ENCODE peak calls at places on chromosomes 16 and 17, in seven cellular contexts. A is lower leg skin, R is GM12865, G is stomach, O is mucosa of descending colon, N is AG04450, Q is heart left ventricle. F is an unnamed sample.

GRCh38 chr16:11546522-11547485 is 39.9 kb downstream of the LITAF start:
- DNase-seq in O (no peak), Q (no peak), G (no peak), N (peak), A (no peak), R (no peak), F (no peak)

GRCh38 chr17:4880850-4881249 is 18.5 kb upstream of the C17orf107 start:
- DNase-seq in A (no peak), Q (no peak), O (no peak), N (no peak), G (no peak), R (no peak), F (no peak)

GRCh38 chr17:17448076-17448475 is 28.7 kb upstream of the MED9 start:
- DNase-seq in N (no peak), A (peak), O (no peak), G (no peak), Q (no peak), R (no peak), F (no peak)

GRCh38 chr17:60165223-60165622 is 15.4 kb downstream of the CA4 start:
- DNase-seq in N (no peak), R (no peak), G (no peak), Q (no peak), O (no peak), A (no peak), F (no peak)

GRCh38 chr17:65530158-65530984 is 31.1 kb downstream of the AXIN2 start:
- DNase-seq in R (no peak), Q (no peak), O (no peak), A (peak), G (no peak), N (no peak), F (no peak)

GRCh38 chr17:9726291-9726690 is 65.1 kb downstream of the DHRS7C start:
- DNase-seq in G (no peak), Q (no peak), R (no peak), A (peak), N (no peak), O (no peak), F (no peak)

GRCh38 chr17:45841098-45841497 is 3.6 kb upstream of the SPPL2C start:
- DNase-seq in A (no peak), R (no peak), Q (no peak), N (no peak), O (no peak), G (no peak), F (no peak)

GRCh38 chr17:77796201-77796860 is 162.2 kb upstream of the TNRC6C start:
- DNase-seq in A (peak), O (no peak), Q (no peak), G (no peak), N (no peak), R (no peak), F (no peak)

GRCh38 chr17:73278465-73279453 is 17.1 kb upstream of the CPSF4L start:
- DNase-seq in O (peak), Q (no peak), N (no peak), G (peak), R (no peak), A (no peak), F (no peak)

GRCh38 chr16:21628196-21628726 is 24.1 kb downstream of the IGSF6 start:
- DNase-seq in R (no peak), A (no peak), Q (no peak), O (no peak), N (no peak), G (no peak), F (no peak)

GRCh38 chr17:6558932-6559752 is 2.8 kb upstream of the PITPNM3 start:
- DNase-seq in G (no peak), Q (peak), R (no peak), N (no peak), A (peak), O (no peak), F (no peak)

GRCh38 chr16:83701494-83701893 is 106.3 kb upstream of the HSBP1 start:
- DNase-seq in R (peak), O (peak), N (peak), G (no peak), A (peak), Q (no peak), F (no peak)

GRCh38 chr17:65418622-65419021 is 142.8 kb downstream of the AXIN2 start:
- DNase-seq in Q (peak), N (no peak), O (peak), R (no peak), A (no peak), G (no peak), F (no peak)

GRCh38 chr16:67104061-67104460 is 5.7 kb upstream of the PHAF1 start:
- DNase-seq in Q (no peak), R (peak), N (no peak), G (no peak), A (no peak), O (peak), F (no peak)

GRCh38 chr16:672371-672770 is 3.1 kb upstream of the RHBDL1 start:
- DNase-seq in O (no peak), N (no peak), Q (no peak), A (no peak), R (no peak), G (no peak), F (no peak)

GRCh38 chr17:46147167-46147749 is 46.0 kb downstream of the KANSL1 start:
- DNase-seq in R (no peak), G (no peak), N (no peak), O (no peak), A (no peak), Q (no peak), F (no peak)

GRCh38 chr16:9597967-9598730 is 506.7 kb downstream of the HAPSTR1 start:
- DNase-seq in N (no peak), Q (no peak), G (no peak), A (no peak), O (no peak), R (no peak), F (no peak)

GRCh38 chr16:11004957-11005610 is 60.7 kb downstream of the CLEC16A start:
- DNase-seq in G (no peak), N (peak), A (no peak), R (no peak), O (no peak), Q (no peak), F (no peak)

GRCh38 chr17:18039535-18040286 is 503 bp downstream of the GID4 start:
- DNase-seq in A (peak), R (peak), Q (no peak), N (no peak), G (peak), O (peak), F (no peak)

GRCh38 chr16:85129846-85130706 is 17.8 kb upstream of the CIBAR2 start:
- DNase-seq in O (no peak), R (no peak), N (no peak), A (no peak), Q (no peak), G (no peak), F (no peak)

GRCh38 chr16:50613281-50613991 is 65.2 kb downstream of the NKD1 start:
- DNase-seq in N (no peak), R (no peak), O (peak), G (no peak), Q (no peak), A (no peak), F (no peak)

GRCh38 chr17:10117581-10118001 is 80.8 kb downstream of the GAS7 start:
- DNase-seq in O (no peak), Q (peak), R (no peak), A (no peak), N (no peak), G (no peak), F (no peak)

GRCh38 chr16:64696872-64697271 is 425.0 kb downstream of the CDH11 start:
- DNase-seq in G (no peak), O (no peak), A (no peak), R (no peak), N (no peak), Q (no peak), F (no peak)

GRCh38 chr16:31149332-31149731 is 534 bp downstream of the PRSS36 start:
- DNase-seq in A (no peak), R (no peak), Q (no peak), G (no peak), N (no peak), O (no peak), F (no peak)

GRCh38 chr17:64005734-64006167 is 7.6 kb downstream of the PRR29 start:
- DNase-seq in Q (no peak), R (no peak), N (no peak), G (peak), A (peak), O (peak), F (no peak)

GRCh38 chr17:9028171-9028570 is 6.9 kb downstream of the NTN1 start:
- DNase-seq in N (no peak), Q (no peak), G (no peak), O (no peak), R (no peak), A (no peak), F (no peak)

GRCh38 chr16:74601131-74601871 is 5.6 kb downstream of the GLG1 start:
- DNase-seq in O (peak), A (no peak), R (peak), N (no peak), G (no peak), Q (no peak), F (peak)

GRCh38 chr17:78745407-78746088 is 36.5 kb downstream of the CYTH1 start:
- DNase-seq in Q (no peak), N (no peak), O (peak), R (peak), A (no peak), G (no peak), F (no peak)

GRCh38 chr17:72697602-72698146 is 394.8 kb downstream of the SLC39A11 start:
- DNase-seq in Q (no peak), N (no peak), O (no peak), G (no peak), A (no peak), R (no peak), F (no peak)

GRCh38 chr16:85167589-85168537 is 55.6 kb upstream of the CIBAR2 start:
- DNase-seq in G (no peak), N (no peak), A (no peak), R (no peak), O (no peak), Q (no peak), F (no peak)

GRCh38 chr17:80889231-80889896 is 102.3 kb upstream of the CHMP6 start:
- DNase-seq in G (no peak), N (no peak), R (no peak), O (no peak), A (no peak), Q (no peak), F (no peak)

GRCh38 chr17:60036796-60037677 is 41.7 kb downstream of the HEATR6 start:
- DNase-seq in R (peak), G (peak), Q (peak), A (peak), N (peak), O (peak), F (peak)

GRCh38 chr17:28501421-28502284 is 4.5 kb upstream of the FOXN1 start:
- DNase-seq in Q (no peak), A (no peak), G (no peak), R (no peak), N (no peak), O (peak), F (no peak)

GRCh38 chr17:76560877-76561221 is 21.0 kb downstream of the PRCD start:
- DNase-seq in O (no peak), Q (no peak), A (no peak), G (no peak), R (peak), N (no peak), F (no peak)

GRCh38 chr17:76561799-76562268 is 22.0 kb downstream of the PRCD start:
- DNase-seq in A (no peak), G (no peak), R (no peak), O (no peak), N (no peak), Q (peak), F (no peak)

GRCh38 chr17:76562734-76563148 is 22.9 kb downstream of the PRCD start:
- DNase-seq in G (no peak), Q (peak), R (no peak), O (no peak), A (no peak), N (peak), F (no peak)

GRCh38 chr17:76560036-76560876 is 20.4 kb downstream of the PRCD start:
- DNase-seq in A (no peak), O (no peak), G (no peak), R (peak), Q (peak), N (no peak), F (no peak)

DNA sequence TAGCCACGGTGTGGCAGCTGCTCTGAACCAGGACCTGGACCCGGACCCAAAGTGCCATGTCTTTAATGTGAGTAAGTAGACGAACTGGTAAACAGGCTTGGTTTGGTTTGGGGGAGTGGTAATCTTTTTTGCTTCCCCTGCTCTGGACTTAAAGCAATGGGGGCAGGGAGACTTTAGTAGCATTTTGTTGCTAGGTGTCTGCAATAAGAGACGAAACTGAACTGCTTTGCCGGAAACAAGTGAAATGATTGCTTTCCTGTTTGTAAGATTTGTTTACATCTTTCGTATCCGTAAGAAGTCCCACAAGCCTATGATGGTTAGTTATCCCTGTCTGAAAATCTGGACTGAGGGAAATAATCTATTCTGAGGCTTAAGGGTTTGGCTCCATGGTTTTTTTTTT is 21.5 kb downstream of the PRCD start:
- DNase-seq in R (peak), O (no peak), N (no peak), G (no peak), Q (peak), A (no peak), F (no peak)
- H3K4me3 ChIP-seq in R (peak), O (no peak), N (peak), G (peak), Q (no peak), A (no peak), F (no peak)

GRCh38 chr16:13397126-13397525 is 495.7 kb downstream of the SHISA9 start:
- DNase-seq in N (no peak), G (no peak), Q (no peak), O (no peak), A (no peak), R (no peak), F (no peak)
- TF ChIP-seq CTCF in N (no peak), G (no peak), Q (no peak), O (no peak), A (no peak), R (no peak), F (peak)

DNA sequence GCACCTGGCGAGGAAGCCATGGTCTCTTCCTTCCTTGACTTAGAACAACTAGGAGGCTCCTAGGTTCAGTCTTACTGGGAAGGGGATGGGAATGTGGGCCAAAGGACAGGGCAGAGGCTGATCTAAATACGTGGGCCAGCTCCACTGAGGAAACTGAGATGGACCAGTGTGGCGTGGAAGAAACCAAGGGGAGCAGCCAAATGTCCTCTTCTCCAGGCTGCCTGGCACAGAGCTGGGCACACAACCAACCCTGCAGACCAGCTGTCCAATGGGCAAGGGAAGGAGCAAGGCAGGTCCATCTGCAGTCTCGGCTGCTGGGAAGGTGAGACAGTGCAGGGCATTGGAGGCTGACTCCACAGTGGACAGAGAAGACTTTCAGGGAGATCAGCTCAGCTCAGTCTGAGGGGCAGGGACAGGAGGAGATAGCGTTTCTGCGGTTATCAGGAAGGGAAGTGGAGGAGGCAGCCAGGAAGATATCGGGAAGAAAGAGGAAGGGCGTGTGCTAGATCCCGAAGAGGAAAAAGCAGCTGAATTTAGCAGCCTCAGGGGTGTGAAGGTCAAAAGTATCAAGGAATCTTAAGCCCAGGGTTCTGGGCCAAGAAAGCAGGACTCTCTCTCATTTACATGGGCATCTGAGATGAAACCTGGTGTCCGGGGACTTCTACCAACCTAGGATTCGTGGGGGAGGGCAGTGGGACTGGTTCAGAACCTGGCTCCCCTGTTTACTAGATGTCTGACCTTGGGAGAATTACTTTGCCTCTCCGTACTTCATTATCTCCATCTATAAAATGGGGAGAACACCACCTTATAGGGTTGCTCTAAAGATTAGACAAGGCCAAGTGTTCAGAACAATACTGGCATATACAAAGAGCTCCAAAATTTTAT is 1.8 kb downstream of the KIFC3 start:
- DNase-seq in Q (peak), N (no peak), O (no peak), G (peak), R (no peak), A (no peak), F (no peak)
- H3K4me3 ChIP-seq in Q (peak), N (peak), O (no peak), G (peak), R (no peak), A (no peak), F (no peak)

GRCh38 chr16:72856797-72857196 is 191.1 kb downstream of the ZFHX3 start:
- DNase-seq in O (peak), G (no peak), Q (no peak), A (peak), N (no peak), R (peak), F (no peak)
- TF ChIP-seq CTCF in O (no peak), G (no peak), Q (no peak), A (no peak), N (peak), R (peak), F (peak)

GRCh38 chr16:55759983-55760664 is 72.8 kb downstream of the CES1 start:
- DNase-seq in A (no peak), O (peak), G (no peak), N (no peak), R (no peak), Q (no peak), F (no peak)
- H3K4me3 ChIP-seq in A (no peak), O (no peak), G (peak), N (no peak), R (no peak), Q (peak), F (no peak)

DNA sequence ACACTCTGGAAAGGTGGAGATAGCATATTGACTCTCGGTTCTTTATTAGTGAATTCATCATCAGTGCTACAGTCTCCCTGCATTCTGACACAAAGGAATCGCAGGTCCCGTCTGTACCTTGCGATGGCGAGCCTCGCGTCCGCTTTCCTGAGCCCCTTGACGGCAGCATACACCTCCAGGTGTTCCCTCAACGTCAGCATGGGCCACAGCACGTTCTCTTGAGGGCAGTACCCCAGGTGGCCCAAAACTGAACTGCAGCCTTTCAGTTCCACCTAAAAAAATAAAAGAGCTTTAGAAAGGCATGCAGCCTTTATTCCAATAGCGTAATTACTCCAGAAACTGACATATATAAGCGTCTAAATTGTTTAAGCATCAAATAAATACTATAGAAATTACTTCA is 24.2 kb upstream of the ABCA9 start:
- DNase-seq in Q (no peak), O (peak), A (no peak), G (no peak), N (no peak), R (no peak), F (no peak)
- TF ChIP-seq CTCF in Q (no peak), O (no peak), A (no peak), G (peak), N (peak), R (no peak), F (peak)

GRCh38 chr16:2090481-2090797 is 42.7 kb downstream of the TSC2 start:
- DNase-seq in N (no peak), R (no peak), O (no peak), G (peak), Q (peak), A (no peak), F (no peak)

GRCh38 chr16:2092866-2093265 is 42.8 kb downstream of the PKD1 start:
- DNase-seq in R (no peak), A (no peak), O (no peak), N (no peak), G (no peak), Q (no peak), F (no peak)

GRCh38 chr16:2091722-2092620 is 43.7 kb downstream of the PKD1 start:
- DNase-seq in N (no peak), A (no peak), G (peak), R (no peak), Q (no peak), O (peak), F (no peak)

GRCh38 chr16:2089676-2090480 is 42.1 kb downstream of the TSC2 start:
- DNase-seq in Q (no peak), A (no peak), N (no peak), R (no peak), G (no peak), O (peak), F (no peak)

DNA sequence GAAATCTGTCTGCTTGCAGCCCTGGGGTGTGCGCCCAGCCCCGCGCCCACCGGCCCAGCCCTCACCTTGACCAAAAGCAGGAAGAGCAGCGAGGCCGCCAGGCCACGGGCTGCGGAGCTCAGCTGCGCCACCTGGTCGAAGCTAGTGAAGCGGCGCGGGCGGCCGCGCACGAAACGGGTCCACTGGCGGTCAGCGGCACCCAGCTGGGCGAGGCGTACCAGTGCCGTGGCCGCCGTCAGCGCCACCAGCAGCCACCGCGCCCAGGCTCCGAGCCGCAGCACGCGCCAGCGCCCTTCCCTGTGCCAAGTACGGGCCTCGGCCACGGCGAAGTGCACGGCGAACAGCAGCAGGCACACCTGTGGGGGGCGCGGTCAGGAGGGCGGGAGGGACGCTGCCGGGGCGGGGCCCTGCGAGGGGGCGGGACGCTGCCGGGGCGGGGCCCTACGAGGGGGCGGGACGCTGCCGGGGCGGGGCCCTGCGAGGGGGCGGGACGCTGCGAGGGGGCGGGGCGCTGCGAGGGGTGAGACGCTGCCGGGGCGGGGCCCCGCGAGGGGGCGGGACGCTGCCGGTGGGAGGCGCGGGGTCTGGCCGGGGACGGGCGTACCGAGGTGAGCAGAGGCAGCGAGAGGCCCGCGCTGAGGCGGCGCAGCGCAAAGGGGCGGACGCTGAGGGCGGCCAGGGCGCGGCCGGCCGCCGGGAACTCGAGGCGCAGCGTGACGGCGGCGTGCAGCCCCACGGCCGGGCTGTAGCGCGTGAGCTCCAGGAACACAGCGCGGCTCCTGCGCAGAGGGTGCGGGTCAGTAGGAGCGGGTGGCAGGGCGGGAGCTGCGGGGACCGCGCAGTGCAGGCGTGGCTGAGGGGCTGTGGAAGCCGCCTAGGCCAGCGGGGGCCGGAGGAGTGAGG is 43.3 kb downstream of the TSC2 start:
- DNase-seq in Q (peak), O (peak), N (no peak), A (no peak), G (peak), R (peak), F (no peak)
- H3K4me3 ChIP-seq in Q (peak), O (peak), N (no peak), A (no peak), G (peak), R (no peak), F (no peak)

F was measured in GM12864.